ENCODE peak calls at places on chromosome 15, in four cellular contexts. E is neural progenitor cell, F is fibroblast of lung, X is mammary epithelial cell. B is an unnamed sample.

GRCh38 chr15:40272713-40273056 is 10.2 kb downstream of the ANKRD63 start:
- DNase-seq in E (no peak), F (no peak), X (no peak), B (no peak)

GRCh38 chr15:49101536-49101935 is 53.9 kb downstream of the COPS2 start:
- DNase-seq in E (no peak), F (peak; percentile 71), X (no peak), B (no peak)

GRCh38 chr15:80832676-80833075 is 53.5 kb downstream of the CEMIP start:
- DNase-seq in E (no peak), F (no peak), X (no peak), B (no peak)

GRCh38 chr15:55282284-55282833 is 7.3 kb downstream of the RAB27A start:
- DNase-seq in E (no peak), F (peak; percentile 91), X (peak; percentile 76), B (no peak)

GRCh38 chr15:35019401-35020327 is 31.6 kb upstream of the ZNF770 start:
- DNase-seq in E (no peak), F (peak; percentile 21), X (peak; percentile 57), B (peak; percentile 76)

GRCh38 chr15:70156781-70157261 is 59.1 kb upstream of the TLE3 start:
- DNase-seq in E (no peak), F (peak; percentile 75), X (peak; percentile 36), B (no peak)

GRCh38 chr15:38069001-38069400 is 134.6 kb downstream of the TMCO5A start:
- DNase-seq in E (peak; percentile 33), F (peak; percentile 82), X (peak; percentile 85), B (no peak)

GRCh38 chr15:52186651-52187486 is 4.3 kb downstream of the GNB5 start:
- DNase-seq in E (no peak), F (no peak), X (no peak), B (no peak)

GRCh38 chr15:57460208-57460816 is 84.0 kb downstream of the CGNL1 start:
- DNase-seq in E (no peak), F (no peak), X (no peak), B (no peak)

GRCh38 chr15:68820589-68821189 is at the start of gene ANP32A:
- DNase-seq in E (peak; percentile 98), F (peak; percentile 93), X (peak; percentile 96), B (peak; percentile 96)

GRCh38 chr15:67329984-67330733 is 75.6 kb downstream of the IQCH start:
- DNase-seq in E (no peak), F (no peak), X (no peak), B (no peak)

GRCh38 chr15:40062816-40063562 is 24.0 kb upstream of the SRP14 start:
- DNase-seq in E (peak; percentile 38), F (no peak), X (no peak), B (no peak)

GRCh38 chr15:54519577-54519976 is 541.3 kb downstream of the UNC13C start:
- DNase-seq in E (no peak), F (no peak), X (no peak), B (no peak)

GRCh38 chr15:41930221-41930866 is 36.5 kb upstream of the SPTBN5 start:
- DNase-seq in E (no peak), F (peak; percentile 98), X (peak; percentile 89), B (no peak)

GRCh38 chr15:40762919-40763800 is 708 bp upstream of the GCHFR start:
- DNase-seq in E (peak; percentile 49), F (peak; percentile 57), X (peak; percentile 50), B (peak; percentile 73)

GRCh38 chr15:75358771-75359536 is 9.5 kb downstream of the MAN2C1 start:
- DNase-seq in E (no peak), F (no peak), X (no peak), B (no peak)

GRCh38 chr15:34709866-34710265 is 44.9 kb downstream of the GJD2 start:
- DNase-seq in E (no peak), F (peak; percentile 42), X (no peak), B (no peak)

GRCh38 chr15:67196222-67196621 is 58.2 kb downstream of the AAGAB start:
- DNase-seq in E (no peak), F (no peak), X (no peak), B (no peak)

GRCh38 chr15:65212097-65212496 is 824 bp upstream of the CILP start:
- DNase-seq in E (peak; percentile 57), F (no peak), X (no peak), B (peak; percentile 80)

GRCh38 chr15:69107025-69107620 is 53.3 kb upstream of the GLCE start:
- DNase-seq in E (no peak), F (no peak), X (no peak), B (no peak)

GRCh38 chr15:96053039-96054021 is 277.2 kb upstream of the NR2F2 start:
- DNase-seq in E (peak; percentile 67), F (peak; percentile 38), X (peak; percentile 16), B (peak; percentile 69)

GRCh38 chr15:96054029-96054428 is 276.5 kb upstream of the NR2F2 start:
- DNase-seq in E (no peak), F (no peak), X (no peak), B (peak; percentile 24)

GRCh38 chr15:96051598-96051997 is 278.9 kb upstream of the NR2F2 start:
- DNase-seq in E (no peak), F (no peak), X (no peak), B (no peak)

GRCh38 chr15:96052572-96053038 is 277.9 kb upstream of the NR2F2 start:
- DNase-seq in E (peak; percentile 79), F (no peak), X (no peak), B (peak; percentile 81)

GRCh38 chr15:96052154-96052553 is 278.3 kb upstream of the NR2F2 start:
- DNase-seq in E (no peak), F (no peak), X (no peak), B (no peak)
- H2AFZ ChIP-seq in E (no peak overlapping the region), F (no peak overlapping the region), X (no peak overlapping the region), B (no peak overlapping the region)

DNA sequence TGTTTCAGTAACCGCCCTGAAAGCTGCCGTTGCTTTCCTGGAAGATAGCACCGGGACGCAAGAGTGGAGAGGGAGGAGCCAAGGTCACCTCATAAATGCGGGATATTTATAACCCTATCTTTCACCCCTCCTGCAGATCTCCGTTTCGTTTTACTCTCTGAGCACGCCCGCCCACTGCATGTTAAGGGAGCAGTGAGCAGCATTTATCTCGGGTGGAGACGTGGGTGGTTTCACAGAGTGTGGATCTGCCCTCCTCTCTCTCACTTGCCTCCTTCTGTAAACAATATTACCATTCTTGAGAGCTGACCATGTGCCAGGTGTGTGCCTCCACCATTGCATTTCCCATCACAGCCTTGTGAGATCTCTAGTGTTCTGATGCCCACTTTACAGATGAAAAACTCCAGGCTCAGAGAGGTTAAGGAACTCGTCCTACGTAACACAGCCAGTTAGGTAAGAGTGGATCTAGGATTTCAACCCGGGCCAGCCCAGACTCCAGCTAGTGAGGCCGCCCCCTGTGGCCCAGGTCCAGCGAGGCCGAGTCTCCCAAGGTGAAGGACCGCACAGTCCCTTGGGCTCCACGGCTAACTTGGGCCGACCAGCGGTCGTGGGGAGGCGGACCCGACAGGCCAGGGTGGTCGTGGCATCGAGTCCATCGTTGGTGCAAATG is 16.9 kb upstream of the SEMA4B start:
- DNase-seq in E (no peak), F (peak; percentile 56), X (peak; percentile 88), B (peak; percentile 52)
- H3K4me3 ChIP-seq in E (peak overlapping the region; percentile 73), F (peak overlapping the region; percentile 71), X (peak overlapping the region; percentile 72), B (peak overlapping the region; percentile 62)

GRCh38 chr15:23595368-23595767 is 29.9 kb downstream of the MKRN3 start:
- DNase-seq in E (no peak), F (no peak), X (no peak), B (no peak)

GRCh38 chr15:23602124-23602523 is 36.6 kb downstream of the MKRN3 start:
- DNase-seq in E (no peak), F (no peak), X (no peak), B (no peak)

GRCh38 chr15:23599053-23599452 is 33.6 kb downstream of the MKRN3 start:
- DNase-seq in E (no peak), F (no peak), X (no peak), B (no peak)

GRCh38 chr15:23594252-23594770 is 28.8 kb downstream of the MKRN3 start:
- DNase-seq in E (no peak), F (no peak), X (no peak), B (no peak)

GRCh38 chr15:23596736-23597135 is 31.3 kb downstream of the MKRN3 start:
- DNase-seq in E (no peak), F (no peak), X (no peak), B (no peak)
- H2AFZ ChIP-seq in E (no peak overlapping the region), F (no peak overlapping the region), X (no peak overlapping the region), B (peak overlapping the region; percentile 52)

GRCh38 chr15:95405447-95405846 is 925.1 kb upstream of the NR2F2 start:
- DNase-seq in E (no peak), F (peak; percentile 49), X (no peak), B (no peak)
- H3K4me3 ChIP-seq in E (no peak overlapping the region), F (no peak overlapping the region), X (no peak overlapping the region), B (no peak overlapping the region)

GRCh38 chr15:47548986-47549385 is 168.3 kb upstream of the SEMA6D start:
- DNase-seq in E (no peak), F (no peak), X (no peak), B (no peak)
- H2AFZ ChIP-seq in E (peak overlapping the region; percentile 66), F (no peak overlapping the region), X (no peak overlapping the region), B (peak overlapping the region; percentile 84)

GRCh38 chr15:83656943-83657528 is 3.1 kb downstream of the ADAMTSL3 start:
- DNase-seq in E (no peak), F (no peak), X (no peak), B (no peak)
- H3K4me3 ChIP-seq in E (no peak overlapping the region), F (no peak overlapping the region), X (no peak overlapping the region), B (no peak overlapping the region)

GRCh38 chr15:31465083-31465955 is 138.7 kb downstream of the KLF13 start:
- DNase-seq in E (no peak), F (no peak), X (peak; percentile 90), B (no peak)

GRCh38 chr15:31461911-31462480 is 135.4 kb downstream of the KLF13 start:
- DNase-seq in E (no peak), F (no peak), X (no peak), B (peak; percentile 49)

GRCh38 chr15:31464216-31465082 is 137.8 kb downstream of the KLF13 start:
- DNase-seq in E (no peak), F (no peak), X (no peak), B (no peak)

GRCh38 chr15:31461375-31461774 is 134.7 kb downstream of the KLF13 start:
- DNase-seq in E (no peak), F (no peak), X (no peak), B (no peak)

GRCh38 chr15:31463521-31464102 is 137.0 kb downstream of the KLF13 start:
- DNase-seq in E (no peak), F (no peak), X (no peak), B (no peak)
- H2AFZ ChIP-seq in E (no peak overlapping the region), F (no peak overlapping the region), X (no peak overlapping the region), B (no peak overlapping the region)

GRCh38 chr15:31223478-31224350 is 102.9 kb upstream of the KLF13 start:
- DNase-seq in E (no peak), F (no peak), X (no peak), B (peak; percentile 16)
- H3K4me3 ChIP-seq in E (no peak overlapping the region), F (peak overlapping the region; percentile 20), X (no peak overlapping the region), B (peak overlapping the region; percentile 32)

DNA sequence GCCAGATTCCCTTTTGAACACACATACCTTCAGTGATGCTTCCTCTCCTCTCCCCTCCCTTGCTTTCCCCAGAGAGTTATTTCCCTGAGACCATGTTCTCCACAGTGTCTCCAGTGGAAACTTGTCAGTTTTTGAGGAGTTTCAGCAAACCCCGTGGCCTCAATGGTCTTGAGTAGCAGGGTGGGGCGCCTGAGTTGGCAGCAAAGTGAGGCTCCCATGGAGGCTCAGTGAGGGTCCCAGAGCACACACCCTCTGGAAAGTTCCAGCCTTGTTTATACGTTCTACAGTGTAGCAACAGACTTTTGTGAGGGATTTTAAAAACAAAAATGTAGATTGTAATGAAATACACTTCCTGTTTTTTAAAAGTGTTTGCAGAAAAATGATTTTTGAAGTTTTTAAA is 135.1 kb downstream of the LRRC28 start:
- DNase-seq in E (no peak), F (no peak), X (no peak), B (no peak)
- H2AFZ ChIP-seq in E (no peak overlapping the region), F (no peak overlapping the region), X (no peak overlapping the region), B (no peak overlapping the region)

B was measured in GM23338.